ENCODE peak calls at places on chromosome 9, in five cellular contexts. A is amygdala, O is HT1080, K is HL-60, J is frontal cortex. T is an unnamed sample.

GRCh38 chr9:85401998-85402397 is 339.8 kb downstream of the AGTPBP1 start:
- DNase-seq in A (no peak), O (no peak), K (no peak), J (no peak), T (no peak)

GRCh38 chr9:128792978-128793686 is 6.1 kb downstream of the TBC1D13 start:
- DNase-seq in A (no peak), O (no peak), K (no peak), J (no peak), T (no peak)

GRCh38 chr9:131096490-131097258 is at the start of gene AIF1L:
- DNase-seq in A (no peak), O (no peak), K (no peak), J (peak; percentile 48), T (no peak)

GRCh38 chr9:33942471-33943083 is 106.1 kb downstream of the UBAP2 start:
- DNase-seq in A (no peak), O (peak; percentile 80), K (no peak), J (no peak), T (no peak)

GRCh38 chr9:35660966-35661413 is 2.9 kb downstream of the CCDC107 start:
- DNase-seq in A (no peak), O (no peak), K (no peak), J (no peak), T (no peak)

GRCh38 chr9:133252301-133252776 is 22.7 kb downstream of the ABO start:
- DNase-seq in A (no peak), O (no peak), K (no peak), J (no peak), T (no peak)

GRCh38 chr9:93533863-93534262 is 42.5 kb upstream of the PHF2 start:
- DNase-seq in A (no peak), O (no peak), K (no peak), J (no peak), T (no peak)

GRCh38 chr9:96327694-96328352 is 25.8 kb upstream of the HSD17B3 start:
- DNase-seq in A (peak; percentile 3), O (peak; percentile 64), K (peak; percentile 29), J (peak; percentile 14), T (peak; percentile 65)

GRCh38 chr9:80664327-80665210 is 1024.8 kb downstream of the TLE1 start:
- DNase-seq in A (no peak), O (peak; percentile 40), K (peak; percentile 33), J (no peak), T (no peak)

GRCh38 chr9:77649109-77649812 is 1.1 kb upstream of the GNA14 start:
- DNase-seq in A (no peak), O (no peak), K (peak; percentile 83), J (no peak), T (no peak)

GRCh38 chr9:114167591-114168091 is 12.3 kb downstream of the COL27A1 start:
- DNase-seq in A (no peak), O (no peak), K (no peak), J (no peak), T (no peak)

GRCh38 chr9:112174223-112174964 is 703 bp downstream of the SUSD1 start:
- DNase-seq in A (no peak), O (peak; percentile 52), K (peak; percentile 74), J (peak; percentile 51), T (peak; percentile 64)

GRCh38 chr9:121439711-121440110 is 59.9 kb downstream of the GGTA1 start:
- DNase-seq in A (no peak), O (no peak), K (no peak), J (no peak), T (no peak)

GRCh38 chr9:114911167-114911821 is 19.1 kb downstream of the TNFSF8 start:
- DNase-seq in A (no peak), O (peak; percentile 55), K (no peak), J (peak; percentile 8), T (no peak)

GRCh38 chr9:105067895-105068580 is 140.1 kb upstream of the ABCA1 start:
- DNase-seq in A (no peak), O (peak; percentile 82), K (peak; percentile 16), J (no peak), T (no peak)

GRCh38 chr9:109094268-109094667 is 25.5 kb downstream of the TMEM245 start:
- DNase-seq in A (no peak), O (no peak), K (no peak), J (no peak), T (no peak)

GRCh38 chr9:72445291-72446000 is 76.0 kb upstream of the TMC1 start:
- DNase-seq in A (no peak), O (no peak), K (no peak), J (no peak), T (no peak)

GRCh38 chr9:104775961-104776360 is 12.0 kb downstream of the NIPSNAP3B start:
- DNase-seq in A (no peak), O (no peak), K (no peak), J (no peak), T (no peak)

GRCh38 chr9:2127486-2127885 is 112.3 kb downstream of the SMARCA2 start:
- DNase-seq in A (no peak), O (peak; percentile 25), K (no peak), J (no peak), T (no peak)

GRCh38 chr9:13992136-13992798 is 321.7 kb downstream of the NFIB start:
- DNase-seq in A (no peak), O (peak; percentile 78), K (no peak), J (no peak), T (no peak)

GRCh38 chr9:69136185-69136584 is 37.9 kb upstream of the TJP2 start:
- DNase-seq in A (no peak), O (no peak), K (no peak), J (no peak), T (no peak)

GRCh38 chr9:73451003-73451402 is 299.3 kb downstream of the ANXA1 start:
- DNase-seq in A (no peak), O (peak; percentile 48), K (no peak), J (no peak), T (no peak)

GRCh38 chr9:7185612-7186011 is 427.8 kb downstream of the KDM4C start:
- DNase-seq in A (no peak), O (peak; percentile 95), K (no peak), J (no peak), T (no peak)

GRCh38 chr9:36149197-36149596 is 12.7 kb downstream of the GLIPR2 start:
- DNase-seq in A (no peak), O (peak; percentile 64), K (no peak), J (no peak), T (no peak)

GRCh38 chr9:6239694-6240093 is 24.1 kb downstream of the IL33 start:
- DNase-seq in A (no peak), O (no peak), K (no peak), J (no peak), T (no peak)

GRCh38 chr9:98712987-98713386 is 4.3 kb upstream of the GABBR2 start:
- DNase-seq in A (no peak), O (no peak), K (no peak), J (no peak), T (no peak)

GRCh38 chr9:86751207-86751606 is 196.1 kb downstream of the GAS1 start:
- DNase-seq in A (no peak), O (no peak), K (no peak), J (no peak), T (no peak)

GRCh38 chr9:7210854-7211637 is 453.3 kb downstream of the KDM4C start:
- DNase-seq in A (no peak), O (no peak), K (no peak), J (no peak), T (no peak)

GRCh38 chr9:88949425-88949824 is 41.8 kb upstream of the S1PR3 start:
- DNase-seq in A (peak; percentile 6), O (peak; percentile 39), K (no peak), J (no peak), T (no peak)

T was measured in naive thymus-derived CD8-positive, alpha-beta T cell.